ENCODE peak calls at places on chromosomes 4 and X, in seven cellular contexts. One of them, this sample, is unnamed.

GRCh38 chr4:22299678-22300077 is 216.2 kb downstream of the ADGRA3 start:
- DNase-seq in substantia nigra: no peak
- DNase-seq in CD4-positive, alpha-beta T cell: no peak
- DNase-seq in stimulated activated CD4-positive, alpha-beta T cell treated with anti-CD3 and anti-CD28 coated beads, Interleukin-4, amount 100 ng/mL, for 1 hour: no peak
- DNase-seq in HCT116: no peak
- DNase-seq in astrocyte of the hippocampus: no peak
- DNase-seq in posterior vena cava: no peak
- DNase-seq in this sample: no peak

GRCh38 chr4:83208371-83208770 is 76.2 kb downstream of the COQ2 start:
- DNase-seq in posterior vena cava: no peak
- DNase-seq in astrocyte of the hippocampus: no peak
- DNase-seq in substantia nigra: no peak
- DNase-seq in stimulated activated CD4-positive, alpha-beta T cell treated with anti-CD3 and anti-CD28 coated beads, Interleukin-4, amount 100 ng/mL, for 1 hour: no peak
- DNase-seq in CD4-positive, alpha-beta T cell: no peak
- DNase-seq in HCT116: no peak
- DNase-seq in this sample: peak; percentile 30

GRCh38 chr4:76947369-76947768 is 2.2 kb upstream of the SEPTIN11 start:
- DNase-seq in HCT116: no peak
- DNase-seq in stimulated activated CD4-positive, alpha-beta T cell treated with anti-CD3 and anti-CD28 coated beads, Interleukin-4, amount 100 ng/mL, for 1 hour: no peak
- DNase-seq in substantia nigra: no peak
- DNase-seq in posterior vena cava: no peak
- DNase-seq in astrocyte of the hippocampus: no peak
- DNase-seq in CD4-positive, alpha-beta T cell: no peak
- DNase-seq in this sample: no peak

GRCh38 chr4:113616443-113616842 is 145.1 kb downstream of the CAMK2D start:
- DNase-seq in posterior vena cava: no peak
- DNase-seq in CD4-positive, alpha-beta T cell: no peak
- DNase-seq in HCT116: no peak
- DNase-seq in substantia nigra: no peak
- DNase-seq in stimulated activated CD4-positive, alpha-beta T cell treated with anti-CD3 and anti-CD28 coated beads, Interleukin-4, amount 100 ng/mL, for 1 hour: no peak
- DNase-seq in astrocyte of the hippocampus: no peak
- DNase-seq in this sample: no peak

GRCh38 chr4:126004936-126005335 is 690.2 kb downstream of the FAT4 start:
- DNase-seq in HCT116: no peak
- DNase-seq in stimulated activated CD4-positive, alpha-beta T cell treated with anti-CD3 and anti-CD28 coated beads, Interleukin-4, amount 100 ng/mL, for 1 hour: no peak
- DNase-seq in posterior vena cava: no peak
- DNase-seq in CD4-positive, alpha-beta T cell: no peak
- DNase-seq in substantia nigra: no peak
- DNase-seq in astrocyte of the hippocampus: peak; percentile 56
- DNase-seq in this sample: peak; percentile 26

GRCh38 chr4:95694411-95694810 is 145.5 kb upstream of the PDHA2 start:
- DNase-seq in astrocyte of the hippocampus: no peak
- DNase-seq in CD4-positive, alpha-beta T cell: no peak
- DNase-seq in substantia nigra: no peak
- DNase-seq in stimulated activated CD4-positive, alpha-beta T cell treated with anti-CD3 and anti-CD28 coated beads, Interleukin-4, amount 100 ng/mL, for 1 hour: no peak
- DNase-seq in posterior vena cava: no peak
- DNase-seq in HCT116: no peak
- DNase-seq in this sample: no peak

GRCh38 chr4:184267673-184268573 is 50.2 kb upstream of the ENPP6 start:
- DNase-seq in stimulated activated CD4-positive, alpha-beta T cell treated with anti-CD3 and anti-CD28 coated beads, Interleukin-4, amount 100 ng/mL, for 1 hour: peak; percentile 65
- DNase-seq in astrocyte of the hippocampus: peak; percentile 79
- DNase-seq in substantia nigra: no peak
- DNase-seq in posterior vena cava: peak; percentile 83
- DNase-seq in HCT116: peak; percentile 6
- DNase-seq in CD4-positive, alpha-beta T cell: peak; percentile 50
- DNase-seq in this sample: peak; percentile 56

GRCh38 chrX:8988456-8988855 is 45.5 kb downstream of the FAM9B start:
- DNase-seq in CD4-positive, alpha-beta T cell: no peak
- DNase-seq in astrocyte of the hippocampus: peak; percentile 17
- DNase-seq in posterior vena cava: peak; percentile 78
- DNase-seq in substantia nigra: no peak
- DNase-seq in HCT116: no peak
- DNase-seq in stimulated activated CD4-positive, alpha-beta T cell treated with anti-CD3 and anti-CD28 coated beads, Interleukin-4, amount 100 ng/mL, for 1 hour: peak; percentile 32
- DNase-seq in this sample: peak; percentile 48

GRCh38 chr4:184363258-184363657 is 111.1 kb downstream of the IRF2 start:
- DNase-seq in stimulated activated CD4-positive, alpha-beta T cell treated with anti-CD3 and anti-CD28 coated beads, Interleukin-4, amount 100 ng/mL, for 1 hour: no peak
- DNase-seq in substantia nigra: no peak
- DNase-seq in posterior vena cava: no peak
- DNase-seq in CD4-positive, alpha-beta T cell: no peak
- DNase-seq in astrocyte of the hippocampus: no peak
- DNase-seq in HCT116: no peak
- DNase-seq in this sample: no peak

GRCh38 chrX:150234126-150234525 is 129.0 kb upstream of the MAMLD1 start:
- DNase-seq in CD4-positive, alpha-beta T cell: no peak
- DNase-seq in substantia nigra: no peak
- DNase-seq in astrocyte of the hippocampus: peak; percentile 35
- DNase-seq in posterior vena cava: no peak
- DNase-seq in stimulated activated CD4-positive, alpha-beta T cell treated with anti-CD3 and anti-CD28 coated beads, Interleukin-4, amount 100 ng/mL, for 1 hour: no peak
- DNase-seq in HCT116: no peak
- DNase-seq in this sample: no peak